ENCODE peak calls at places on chromosomes 13 and 19, in eight cellular contexts. U is cardiac muscle cell, H is astrocyte of the spinal cord, V is BJ, N is hepatocyte, B is osteoblast, M is WTC11, I is foreskin fibroblast. G is an unnamed sample.

GRCh38 chr19:16301999-16302694 is 22.5 kb upstream of the KLF2 start:
- DNase-seq in V (no peak), B (peak; percentile 87), H (peak; percentile 68), I (peak; percentile 49), U (no peak), M (no peak), N (peak; percentile 19), G (peak; percentile 78)

GRCh38 chr13:51589793-51590192 is 5.5 kb downstream of the WDFY2 start:
- DNase-seq in H (no peak), I (no peak), B (no peak), M (no peak), V (no peak), N (no peak), U (no peak), G (no peak)

GRCh38 chr13:77789386-77789785 is 91.9 kb downstream of the SLAIN1 start:
- DNase-seq in N (no peak), H (no peak), B (no peak), I (no peak), M (no peak), U (no peak), V (no peak), G (no peak)

GRCh38 chr19:31110331-31110730 is 238.9 kb downstream of the TSHZ3 start:
- DNase-seq in N (peak; percentile 52), M (peak; percentile 57), I (peak; percentile 63), V (no peak), H (peak; percentile 32), B (peak; percentile 61), U (peak; percentile 69), G (peak; percentile 63)

GRCh38 chr13:44578064-44578394 is 1.9 kb upstream of the TSC22D1 start:
- DNase-seq in B (no peak), U (no peak), M (no peak), H (no peak), V (no peak), I (no peak), N (no peak), G (peak; percentile 50)

GRCh38 chr19:13241321-13242104 is 91.3 kb downstream of the IER2 start:
- DNase-seq in H (no peak), U (no peak), V (no peak), B (peak; percentile 89), I (no peak), N (no peak), M (peak; percentile 61), G (no peak)

GRCh38 chr13:71515639-71516038 is 351.4 kb downstream of the DACH1 start:
- DNase-seq in N (no peak), H (no peak), U (no peak), I (no peak), B (no peak), V (no peak), M (no peak), G (no peak)

GRCh38 chr19:58355891-58356235 is 2.6 kb upstream of the A1BG start:
- DNase-seq in H (no peak), M (no peak), V (no peak), B (peak; percentile 58), N (no peak), U (no peak), I (no peak), G (no peak)

GRCh38 chr13:93060144-93060543 is 166.5 kb upstream of the GPC6 start:
- DNase-seq in V (no peak), U (no peak), B (no peak), H (no peak), M (no peak), N (no peak), I (no peak), G (no peak)

GRCh38 chr19:16160943-16161560 is 12.3 kb downstream of the CIB3 start:
- DNase-seq in B (peak; percentile 83), I (peak; percentile 84), U (peak; percentile 30), H (peak; percentile 85), M (no peak), V (no peak), N (peak; percentile 43), G (peak; percentile 67)

GRCh38 chr19:35992902-35993765 is 1.9 kb upstream of the SDHAF1 start:
- DNase-seq in H (no peak), M (no peak), N (no peak), V (no peak), B (peak; percentile 23), I (no peak), U (no peak), G (no peak)

GRCh38 chr13:20360835-20361412 is 128.8 kb upstream of the GJB6 start:
- DNase-seq in B (no peak), I (no peak), H (peak; percentile 10), M (no peak), N (no peak), U (no peak), V (no peak), G (no peak)

GRCh38 chr13:109842521-109842920 is 56.1 kb upstream of the IRS2 start:
- DNase-seq in U (no peak), B (no peak), N (no peak), M (no peak), V (no peak), I (no peak), H (no peak), G (no peak)
- TF ChIP-seq CTCF in U (no peak), B (no peak), N (no peak), M (no peak), V (no peak), I (no peak), H (no peak), G (no peak)

GRCh38 chr19:5150902-5151741 is 182.2 kb downstream of the KDM4B start:
- DNase-seq in B (peak; percentile 68), M (no peak), V (no peak), I (no peak), U (no peak), N (no peak), H (no peak), G (no peak)
- TF ChIP-seq CTCF in B (no peak), M (no peak), V (no peak), I (no peak), U (no peak), N (no peak), H (no peak), G (no peak)

GRCh38 chr19:933553-933882 is 7.7 kb downstream of the ARID3A start:
- DNase-seq in I (no peak), B (no peak), H (no peak), N (no peak), U (no peak), V (no peak), M (no peak), G (no peak)

GRCh38 chr19:934865-935422 is 9.1 kb downstream of the ARID3A start:
- DNase-seq in I (peak; percentile 85), N (peak; percentile 80), U (peak; percentile 90), H (peak; percentile 70), V (no peak), B (no peak), M (no peak), G (peak; percentile 82)

GRCh38 chr19:931860-932646 is 6.2 kb downstream of the ARID3A start:
- DNase-seq in U (no peak), I (no peak), N (no peak), M (no peak), B (peak; percentile 86), H (no peak), V (no peak), G (no peak)

GRCh38 chr19:934197-934840 is 8.5 kb downstream of the ARID3A start:
- DNase-seq in B (no peak), N (no peak), H (no peak), M (no peak), I (no peak), V (no peak), U (no peak), G (no peak)

DNA sequence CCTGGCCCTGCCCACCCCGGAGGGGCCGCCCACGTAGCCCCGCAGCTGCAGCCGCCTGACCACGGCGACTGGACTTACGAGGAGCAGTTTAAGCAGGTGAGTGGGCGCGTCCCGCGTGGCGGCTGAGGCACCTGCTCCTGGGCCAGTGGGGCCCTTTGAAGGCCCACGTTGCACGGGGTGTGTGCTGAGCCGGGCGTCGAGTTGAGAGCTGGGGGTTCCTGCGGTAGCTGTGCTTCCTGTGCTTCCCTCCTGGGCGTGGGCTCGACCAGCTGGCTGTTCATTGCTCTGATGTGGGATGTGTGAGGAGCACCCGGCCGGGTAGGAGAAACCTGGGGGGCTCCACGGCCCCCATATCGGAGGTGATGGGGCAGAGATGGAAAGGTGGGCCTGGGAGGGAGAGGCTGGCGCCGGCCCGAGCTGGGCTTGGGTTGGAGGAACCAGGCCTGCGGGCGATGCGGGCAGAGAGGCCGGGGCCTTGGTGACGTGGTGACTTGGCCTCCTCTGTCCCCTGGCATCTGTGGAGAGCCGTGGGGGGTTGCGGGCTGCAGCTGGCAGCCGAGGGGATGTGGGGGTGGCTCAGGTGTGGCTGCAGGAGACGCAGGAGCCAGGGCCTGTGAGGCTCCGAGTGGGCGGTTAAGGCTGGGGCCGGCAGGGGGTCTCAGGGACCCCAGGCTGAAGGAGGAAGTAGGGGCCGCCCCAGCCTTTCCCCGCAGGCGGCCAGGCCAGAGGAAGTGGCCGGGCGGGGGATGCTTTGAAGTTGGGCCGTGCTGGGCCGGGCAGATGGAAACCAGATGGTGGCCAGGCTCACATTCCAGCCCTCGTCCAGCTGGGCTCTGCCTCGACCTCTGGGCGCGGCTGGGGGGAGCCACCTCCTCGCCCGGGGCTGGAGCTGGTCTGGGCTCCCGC is 7.1 kb downstream of the ARID3A start:
- DNase-seq in V (peak; percentile 77), U (peak; percentile 97), N (no peak), M (no peak), H (peak; percentile 94), B (peak; percentile 100), I (peak; percentile 99), G (peak; percentile 93)
- TF ChIP-seq CTCF in V (peak; percentile 18), U (no peak), N (no peak), M (no peak), H (no peak), B (no peak), I (no peak), G (no peak)

GRCh38 chr19:48085904-48086864 is 24.4 kb downstream of the PLA2G4C start:
- DNase-seq in M (peak; percentile 34), H (no peak), V (no peak), I (no peak), U (no peak), B (no peak), N (no peak), G (no peak)
- TF ChIP-seq CTCF in M (no peak), H (peak; percentile 8), V (no peak), I (peak; percentile 2), U (no peak), B (no peak), N (no peak), G (no peak)

DNA sequence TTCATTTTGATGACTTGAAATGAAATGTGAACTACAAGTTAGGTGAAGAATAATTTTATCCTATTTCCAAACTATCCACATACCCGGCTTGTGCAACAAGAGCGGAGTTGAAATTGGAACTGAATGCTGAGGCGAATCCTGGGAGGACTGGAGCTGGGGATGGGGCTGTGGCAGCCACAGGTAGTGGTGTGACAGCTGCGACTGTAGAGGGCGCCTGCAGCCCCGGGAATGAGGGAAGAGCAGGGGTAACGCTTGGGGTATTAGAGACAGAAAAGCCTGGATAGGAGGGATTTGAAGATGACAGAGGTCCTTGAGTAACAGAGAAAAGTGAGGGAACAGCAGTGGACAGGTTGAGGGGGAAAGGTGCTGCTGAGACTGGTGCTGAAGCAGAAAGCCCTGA is 22.0 kb upstream of the STOML3 start:
- DNase-seq in I (no peak), H (no peak), N (no peak), M (peak; percentile 71), U (no peak), B (no peak), V (no peak), G (no peak)
- TF ChIP-seq CTCF in I (no peak), H (peak; percentile 20), N (no peak), M (no peak), U (no peak), B (no peak), V (peak; percentile 9), G (no peak)

G was measured in fibroblast of lung.